ENCODE peak calls at places on chromosomes 7 and 10, in five cellular contexts. R is endothelial cell, K is neural crest cell, B is tibial artery, T is lower lobe of right lung. F is an unnamed sample.

GRCh38 chr7:139105037-139105382 is 4.5 kb downstream of the ZC3HAV1 start:
- DNase-seq in R (no peak), B (no peak), K (no peak), T (no peak), F (no peak)

GRCh38 chr7:115357213-115357999 is 435.5 kb downstream of the MDFIC start:
- DNase-seq in R (no peak), K (no peak), T (no peak), B (no peak), F (no peak)

GRCh38 chr10:10209152-10209551 is 808.5 kb upstream of the CELF2 start:
- DNase-seq in B (no peak), T (no peak), K (no peak), R (no peak), F (no peak)

GRCh38 chr7:159007308-159008054 is 137.2 kb downstream of the VIPR2 start:
- DNase-seq in T (no peak), B (no peak), R (no peak), K (no peak), F (no peak)

GRCh38 chr10:73209705-73210104 is 37.4 kb downstream of the DNAJC9 start:
- DNase-seq in B (no peak), R (no peak), T (no peak), K (no peak), F (no peak)

GRCh38 chr10:75658915-75659314 is 227.5 kb downstream of the LRMDA start:
- DNase-seq in B (no peak), T (no peak), R (no peak), K (no peak), F (no peak)

GRCh38 chr10:77441541-77442175 is 195.9 kb downstream of the KCNMA1 start:
- DNase-seq in T (no peak), B (no peak), R (no peak), K (no peak), F (no peak)

GRCh38 chr7:29565186-29565540 is 1.5 kb downstream of the PRR15 start:
- DNase-seq in B (no peak), R (no peak), T (no peak), K (no peak), F (no peak)

GRCh38 chr10:6306917-6307316 is 104.2 kb downstream of the PFKFB3 start:
- DNase-seq in B (no peak), K (no peak), R (no peak), T (no peak), F (no peak)

GRCh38 chr10:37552881-37553280 is 304.5 kb downstream of the ZNF248 start:
- DNase-seq in R (no peak), K (no peak), T (no peak), B (no peak), F (no peak)

GRCh38 chr7:88888684-88889083 is 93.1 kb upstream of the TEX47 start:
- DNase-seq in R (no peak), K (no peak), T (no peak), B (no peak), F (no peak)

GRCh38 chr7:27097686-27098492 is 2.1 kb upstream of the HOXA1 start:
- DNase-seq in K (no peak), T (no peak), B (no peak), R (no peak), F (no peak)

GRCh38 chr10:116654816-116655215 is 34.1 kb downstream of the PNLIPRP2 start:
- DNase-seq in T (no peak), K (peak; percentile 31), R (peak; percentile 47), B (no peak), F (no peak)

DNA sequence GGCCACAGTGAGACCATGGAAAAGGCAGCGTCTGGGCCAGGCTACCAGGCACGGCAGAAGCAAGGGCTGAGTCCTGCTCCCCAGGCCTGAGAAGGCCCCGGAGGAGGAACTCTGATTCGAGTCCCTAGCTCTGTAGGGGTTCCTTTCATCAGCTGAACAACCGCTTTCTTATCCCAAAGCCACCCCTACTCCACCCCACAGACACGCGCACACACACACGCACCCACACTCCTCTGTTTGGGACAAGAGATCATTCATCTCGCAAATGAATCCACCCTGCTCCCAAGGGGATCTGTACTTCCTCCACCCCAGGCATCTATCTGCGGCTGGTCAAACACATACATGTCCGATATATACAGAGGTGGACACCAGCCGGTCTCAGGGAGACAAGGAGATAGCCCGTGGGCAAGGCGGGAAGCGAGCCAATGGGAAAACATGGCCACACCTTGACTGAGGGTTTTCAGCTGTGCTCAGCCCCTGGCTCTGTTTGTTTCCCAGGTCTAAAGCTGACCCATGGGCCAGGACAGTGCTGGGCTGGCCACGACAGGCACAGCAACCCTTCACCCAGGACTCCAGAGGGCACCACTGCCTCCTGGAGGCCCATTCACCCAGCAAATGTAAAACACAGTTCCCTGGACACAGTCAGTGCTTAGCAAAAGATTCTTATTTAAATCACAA is 7.3 kb downstream of the ZCCHC24 start:
- DNase-seq in T (no peak), B (peak; percentile 62), K (no peak), R (no peak), F (no peak)
- TF ChIP-seq CTCF in T (no peak), B (peak; percentile 7), K (peak; percentile 27), R (no peak), F (peak; percentile 40)

GRCh38 chr10:71978476-71978875 is 14.3 kb downstream of the CHST3 start:
- DNase-seq in R (no peak), K (no peak), B (peak; percentile 61), T (no peak), F (no peak)
- TF ChIP-seq CTCF in R (no peak), K (peak; percentile 30), B (no peak), T (no peak), F (no peak)

GRCh38 chr7:127937066-127937680 is 94.1 kb downstream of the LRRC4 start:
- DNase-seq in B (no peak), T (no peak), R (no peak), K (no peak), F (no peak)
- TF ChIP-seq CTCF in B (no peak), T (no peak), R (no peak), K (no peak), F (no peak)

GRCh38 chr7:117716707-117717294 is 156.4 kb downstream of the CTTNBP2 start:
- DNase-seq in T (no peak), K (no peak), B (no peak), R (no peak), F (peak; percentile 68)

GRCh38 chr7:117719377-117719776 is 153.9 kb downstream of the CTTNBP2 start:
- DNase-seq in B (no peak), K (no peak), T (no peak), R (no peak), F (no peak)

GRCh38 chr7:117718116-117718515 is 155.1 kb downstream of the CTTNBP2 start:
- DNase-seq in K (no peak), T (no peak), R (no peak), B (no peak), F (no peak)

GRCh38 chr7:117717341-117717740 is 155.9 kb downstream of the CTTNBP2 start:
- DNase-seq in B (no peak), R (no peak), T (no peak), K (no peak), F (no peak)

DNA sequence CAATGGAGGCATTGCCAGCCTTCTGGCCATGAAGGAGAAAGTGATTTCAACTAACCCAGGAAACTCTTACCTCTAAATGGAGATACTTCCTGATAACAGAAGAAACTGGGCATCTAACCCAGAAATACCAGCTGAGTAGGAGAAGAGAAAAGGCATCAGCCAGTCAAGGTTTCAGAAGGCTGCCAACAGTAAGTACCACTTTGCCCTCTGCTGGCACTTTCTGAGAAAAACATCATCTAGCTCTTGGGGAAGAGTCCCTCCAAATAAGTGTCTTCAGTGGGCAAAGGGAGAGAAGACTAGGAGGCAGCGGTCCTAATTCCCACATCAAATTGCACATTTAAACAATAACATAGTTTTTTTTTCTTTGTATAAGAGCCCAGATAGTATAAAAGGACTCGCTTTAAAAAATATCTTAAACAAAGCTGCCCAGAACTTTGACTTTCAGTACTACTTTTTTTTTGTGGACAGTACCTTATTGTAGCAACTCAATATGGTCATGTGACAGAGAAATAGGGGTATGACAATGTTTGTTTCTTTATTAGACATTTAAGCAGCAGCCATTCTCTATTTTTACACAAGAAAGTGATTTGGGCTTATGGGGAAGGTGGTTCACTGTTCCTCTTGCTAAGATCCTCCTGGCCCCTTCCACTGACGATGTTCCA is 157.3 kb downstream of the CTTNBP2 start:
- DNase-seq in K (peak; percentile 35), B (no peak), R (peak; percentile 57), T (no peak), F (peak; percentile 70)
- TF ChIP-seq CTCF in K (peak; percentile 71), B (peak; percentile 38), R (peak; percentile 50), T (peak; percentile 38), F (peak; percentile 74)

GRCh38 chr7:141012696-141013344 is 1.9 kb downstream of the MRPS33 start:
- DNase-seq in R (no peak), B (no peak), T (no peak), K (no peak), F (no peak)

GRCh38 chr7:141013345-141013715 is 1.4 kb downstream of the MRPS33 start:
- DNase-seq in B (no peak), R (no peak), T (no peak), K (no peak), F (no peak)

GRCh38 chr7:141011443-141011842 is 3.3 kb downstream of the MRPS33 start:
- DNase-seq in T (no peak), B (no peak), K (no peak), R (no peak), F (no peak)

GRCh38 chr7:141014091-141014490 is 661 bp downstream of the MRPS33 start:
- DNase-seq in R (no peak), T (no peak), K (no peak), B (no peak), F (no peak)

GRCh38 chr7:141012044-141012685 is 2.6 kb downstream of the MRPS33 start:
- DNase-seq in B (no peak), K (peak; percentile 59), R (peak; percentile 76), T (peak; percentile 49), F (peak; percentile 71)
- TF ChIP-seq CTCF in B (peak; percentile 38), K (peak; percentile 71), R (peak; percentile 41), T (peak; percentile 60), F (peak; percentile 57)

GRCh38 chr7:74183653-74184450 is 9.7 kb downstream of the EIF4H start:
- DNase-seq in B (no peak), R (no peak), K (no peak), T (no peak), F (peak; percentile 43)
- TF ChIP-seq CTCF in B (no peak), R (no peak), K (peak; percentile 45), T (no peak), F (no peak)

GRCh38 chr10:9075420-9075819 is 1020.9 kb downstream of the GATA3 start:
- DNase-seq in T (no peak), R (no peak), K (no peak), B (no peak), F (no peak)
- TF ChIP-seq CTCF in T (no peak), R (no peak), K (no peak), B (no peak), F (no peak)